ENCODE peak calls at places on chromosomes 12 and 14, in five cellular contexts. H is colonic mucosa, M is lower lobe of right lung, P is AG04450, T is IMR-90. Y is an unnamed sample. For H3K9me3, the result is how much of the 10 kb centered on the place peaks cover.

GRCh38 chr12:25959069-25959961 is 833 bp downstream of the RASSF8 start:
- DNase-seq in T (peak), P (peak), H (peak), M (peak), Y (peak)

GRCh38 chr12:55681142-55682077 is 26.3 kb downstream of the ITGA7 start:
- DNase-seq in P (no peak), H (peak), T (peak), M (peak), Y (peak)

GRCh38 chr14:95739356-95739755 is 25.4 kb upstream of the TCL1A start:
- DNase-seq in H (no peak), M (no peak), T (no peak), P (no peak), Y (no peak)

GRCh38 chr12:92596388-92596787 is 106.4 kb upstream of the PLEKHG7 start:
- DNase-seq in M (no peak), T (peak), P (peak), H (no peak), Y (no peak)

GRCh38 chr14:29236848-29237247 is 470.3 kb downstream of the FOXG1 start:
- DNase-seq in T (peak), M (no peak), P (peak), H (no peak), Y (no peak)

GRCh38 chr14:101965145-101965531 is 765 bp downstream of the DYNC1H1 start:
- DNase-seq in M (peak), P (no peak), H (peak), T (peak), Y (peak)

GRCh38 chr14:54207991-54208520 is 188.8 kb upstream of the CDKN3 start:
- DNase-seq in H (no peak), T (no peak), M (no peak), P (no peak), Y (no peak)

GRCh38 chr12:4843907-4844306 is 65.8 kb upstream of the KCNA1 start:
- DNase-seq in H (no peak), P (no peak), T (no peak), M (no peak), Y (no peak)

GRCh38 chr12:121296618-121297476 is at the start of gene CAMKK2:
- DNase-seq in M (peak), P (peak), H (peak), T (peak), Y (peak)

GRCh38 chr12:27732281-27732680 is 21.6 kb downstream of the MRPS35 start:
- DNase-seq in P (no peak), M (no peak), H (no peak), T (no peak), Y (no peak)

GRCh38 chr12:48198619-48198973 is 4.5 kb downstream of the OR10AD1 start:
- DNase-seq in P (no peak), T (no peak), M (peak), H (peak), Y (peak)

GRCh38 chr12:52206309-52207040 is 14.7 kb upstream of the KRT80 start:
- DNase-seq in P (no peak), T (no peak), H (no peak), M (peak), Y (peak)

GRCh38 chr12:22406622-22407021 is 72.1 kb upstream of the ST8SIA1 start:
- DNase-seq in M (no peak), H (no peak), P (no peak), T (no peak), Y (no peak)

GRCh38 chr14:53109028-53109687 is 44.0 kb downstream of the DDHD1 start:
- DNase-seq in H (no peak), P (no peak), T (no peak), M (no peak), Y (no peak)

GRCh38 chr14:52596861-52597260 is 44.2 kb downstream of the GPR137C start:
- DNase-seq in T (peak), H (no peak), M (no peak), P (no peak), Y (no peak)

GRCh38 chr12:42732908-42733411 is 143.4 kb upstream of the PRICKLE1 start:
- DNase-seq in M (no peak), T (no peak), H (no peak), P (no peak), Y (no peak)

GRCh38 chr12:46024099-46024498 is 33.7 kb upstream of the SCAF11 start:
- DNase-seq in P (no peak), M (no peak), T (no peak), H (no peak), Y (no peak)
- TF ChIP-seq CTCF in P (no peak), M (no peak), T (no peak), H (no peak), Y (no peak)

GRCh38 chr14:87407344-87407743 is 585.6 kb downstream of the GALC start:
- DNase-seq in P (no peak), M (no peak), H (no peak), T (no peak), Y (no peak)

GRCh38 chr14:87411370-87411769 is 581.6 kb downstream of the GALC start:
- DNase-seq in M (no peak), P (no peak), H (no peak), T (no peak), Y (no peak)

GRCh38 chr14:87409401-87409800 is 583.6 kb downstream of the GALC start:
- DNase-seq in H (no peak), M (no peak), T (peak), P (peak), Y (no peak)

DNA sequence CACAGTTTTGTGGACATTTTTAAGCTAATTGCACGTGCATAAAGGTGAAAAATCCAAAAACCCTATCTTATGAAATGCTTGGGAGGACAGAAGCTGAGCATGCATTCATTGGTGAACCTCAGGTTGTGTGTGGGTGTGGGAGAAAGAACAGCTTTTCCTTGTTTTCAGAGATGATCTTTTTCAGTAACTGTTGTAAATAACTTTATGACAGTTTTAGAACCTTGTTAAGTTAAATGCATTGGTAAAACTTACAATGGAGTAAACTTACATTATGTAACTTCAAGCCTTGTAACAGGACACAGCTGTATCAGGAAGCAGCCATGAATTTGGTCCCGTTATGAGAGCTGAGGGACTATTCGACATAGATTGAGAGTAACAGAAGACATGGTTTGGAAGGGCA is 587.4 kb downstream of the GALC start:
- DNase-seq in P (no peak), M (no peak), H (no peak), T (no peak), Y (no peak)
- H3K9me3 ChIP-seq in P (under half), M (under half), H (under half), T (under half), Y (under half)

GRCh38 chr14:75292886-75293285 is 14.3 kb downstream of the FOS start:
- DNase-seq in T (no peak), P (no peak), M (no peak), H (no peak), Y (peak)

GRCh38 chr14:75295061-75295461 is 16.4 kb downstream of the FOS start:
- DNase-seq in H (peak), P (no peak), T (peak), M (peak), Y (peak)

GRCh38 chr14:75294649-75295033 is 16.0 kb downstream of the FOS start:
- DNase-seq in T (no peak), H (no peak), P (no peak), M (no peak), Y (no peak)

GRCh38 chr14:75295491-75296338 is 17.1 kb downstream of the FOS start:
- DNase-seq in H (peak), T (peak), P (no peak), M (peak), Y (peak)

GRCh38 chr14:75293920-75294648 is 15.5 kb downstream of the FOS start:
- DNase-seq in M (peak), H (peak), P (no peak), T (peak), Y (peak)
- TF ChIP-seq CTCF in M (no peak), H (no peak), P (no peak), T (no peak), Y (no peak)

GRCh38 chr14:104524726-104525125 is 54.8 kb upstream of the C14orf180 start:
- DNase-seq in H (no peak), M (no peak), T (no peak), P (no peak), Y (no peak)

GRCh38 chr14:104522926-104523545 is 56.5 kb upstream of the C14orf180 start:
- DNase-seq in T (no peak), M (no peak), P (no peak), H (no peak), Y (no peak)

GRCh38 chr14:104521816-104522745 is 57.5 kb upstream of the C14orf180 start:
- DNase-seq in M (no peak), P (no peak), T (no peak), H (no peak), Y (no peak)

GRCh38 chr14:104520620-104521410 is 58.7 kb upstream of the C14orf180 start:
- DNase-seq in T (no peak), M (no peak), H (no peak), P (no peak), Y (no peak)

DNA sequence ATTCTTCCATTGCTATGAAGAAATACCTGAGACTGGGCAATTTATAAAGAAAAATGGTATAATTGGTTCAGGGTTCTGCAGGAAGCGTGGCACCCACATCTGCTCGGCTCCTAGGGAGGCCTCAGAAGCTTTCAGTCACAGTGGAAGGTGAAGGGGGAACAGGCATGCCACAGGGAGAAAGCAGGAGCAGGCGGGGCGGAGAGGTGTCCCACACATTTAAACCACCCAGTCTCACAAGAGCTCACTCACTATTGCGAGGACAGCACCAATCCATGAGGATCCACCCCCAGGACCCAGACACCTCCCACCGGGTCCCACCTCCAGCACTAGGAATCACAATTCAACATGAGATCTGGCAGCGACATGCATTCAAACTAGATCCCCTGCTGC is 56.0 kb upstream of the C14orf180 start:
- DNase-seq in P (no peak), T (no peak), M (no peak), H (no peak), Y (no peak)
- H3K9me3 ChIP-seq in P (half or more), T (under half), M (under half), H (under half), Y (under half)

GRCh38 chr12:105368047-105368646 is 37.7 kb downstream of the C12orf75 start:
- DNase-seq in H (no peak), P (no peak), T (no peak), M (no peak), Y (no peak)

GRCh38 chr12:105365231-105365630 is 34.7 kb downstream of the C12orf75 start:
- DNase-seq in T (no peak), H (no peak), P (no peak), M (no peak), Y (no peak)

GRCh38 chr12:105363890-105364289 is 33.4 kb downstream of the C12orf75 start:
- DNase-seq in H (no peak), M (no peak), T (peak), P (no peak), Y (no peak)

GRCh38 chr12:105369014-105369413 is 38.5 kb downstream of the C12orf75 start:
- DNase-seq in P (peak), M (no peak), T (peak), H (no peak), Y (no peak)
- TF ChIP-seq CTCF in P (peak), M (no peak), T (peak), H (no peak), Y (no peak)

GRCh38 chr12:38116968-38117367 is 199.6 kb upstream of the ALG10B start:
- DNase-seq in P (no peak), T (no peak), M (no peak), H (no peak), Y (no peak)

GRCh38 chr12:38113991-38114390 is 202.6 kb upstream of the ALG10B start:
- DNase-seq in H (no peak), M (no peak), T (no peak), P (no peak), Y (no peak)

GRCh38 chr12:38120438-38120837 is 196.1 kb upstream of the ALG10B start:
- DNase-seq in H (no peak), T (no peak), M (no peak), P (no peak), Y (no peak)

GRCh38 chr12:38123566-38124246 is 192.9 kb upstream of the ALG10B start:
- DNase-seq in P (no peak), H (no peak), M (no peak), T (no peak), Y (no peak)

GRCh38 chr12:38118632-38119031 is 197.9 kb upstream of the ALG10B start:
- DNase-seq in H (no peak), T (no peak), M (no peak), P (no peak), Y (no peak)
- H3K9me3 ChIP-seq in H (under half), T (under half), M (under half), P (under half), Y (under half)

GRCh38 chr12:68236421-68237059 is 10.9 kb upstream of the IL26 start:
- DNase-seq in H (no peak), T (no peak), P (no peak), M (no peak), Y (no peak)

GRCh38 chr12:68235576-68235975 is 10.0 kb upstream of the IL26 start:
- DNase-seq in H (no peak), P (no peak), T (peak), M (no peak), Y (no peak)

GRCh38 chr12:68239309-68239708 is 13.7 kb upstream of the IL26 start:
- DNase-seq in P (no peak), M (no peak), T (no peak), H (no peak), Y (no peak)

GRCh38 chr12:68237523-68238070 is 12.0 kb upstream of the IL26 start:
- DNase-seq in P (no peak), H (no peak), M (no peak), T (peak), Y (no peak)

GRCh38 chr12:68237068-68237467 is 11.5 kb upstream of the IL26 start:
- DNase-seq in T (no peak), P (no peak), M (no peak), H (no peak), Y (no peak)
- TF ChIP-seq CTCF in T (peak), P (peak), M (no peak), H (no peak), Y (no peak)

GRCh38 chr12:34295366-34296142 is 273.3 kb downstream of the ALG10 start:
- DNase-seq in P (no peak), M (peak), T (no peak), H (no peak), Y (no peak)
- H3K9me3 ChIP-seq in P (half or more), M (under half), T (half or more), H (under half), Y (under half)